ENCODE peak calls at places on chromosomes 5 and 9, in nine cellular contexts. N is activated naive CD8-positive, alpha-beta T cell treated with anti-CD3 and anti-CD28 coated beads, Interleukin-2, amount 50 U/mL, for 16 hours; L is stimulated activated CD8-positive, alpha-beta memory T cell treated with anti-CD3 and anti-CD28 coated beads, Interleukin-7, amount 100 ng/mL, for 24 hours; X is CD8-positive, alpha-beta memory T cell; S is ecto neural progenitor cell; Z is CD4-positive, CD25-positive, alpha-beta regulatory T cell; U is left ventricle myocardium superior; K is T-helper 2 cell; W is adipocyte. M is an unnamed sample.

GRCh38 chr9:121277518-121278275 is 9.7 kb downstream of the GSN start:
- DNase-seq in Z (no peak), X (no peak), W (peak; percentile 74), U (no peak), N (no peak), S (no peak), K (no peak), L (no peak), M (no peak)

GRCh38 chr9:131663288-131663687 is 76.6 kb downstream of the RAPGEF1 start:
- DNase-seq in U (no peak), N (no peak), X (no peak), S (no peak), W (no peak), K (no peak), Z (no peak), L (no peak), M (no peak)

GRCh38 chr5:172569862-172570558 is 71.1 kb upstream of the NEURL1B start:
- DNase-seq in Z (no peak), U (no peak), S (no peak), K (no peak), L (no peak), N (no peak), W (no peak), X (no peak), M (no peak)

GRCh38 chr9:109855540-109855939 is 75.5 kb downstream of the PALM2AKAP2 start:
- DNase-seq in U (no peak), L (no peak), W (no peak), K (no peak), S (no peak), N (no peak), Z (no peak), X (no peak), M (no peak)

GRCh38 chr5:106865279-106865678 is 805.5 kb downstream of the EFNA5 start:
- DNase-seq in U (no peak), L (no peak), K (no peak), W (no peak), N (no peak), Z (no peak), X (no peak), S (no peak), M (no peak)

GRCh38 chr5:98774192-98775046 is 956 bp downstream of the RGMB start:
- DNase-seq in X (peak; percentile 27), K (no peak), S (peak; percentile 82), U (peak; percentile 70), N (no peak), W (peak; percentile 80), Z (peak; percentile 28), L (no peak), M (peak; percentile 76)

GRCh38 chr5:2685651-2686050 is 65.8 kb downstream of the IRX2 start:
- DNase-seq in U (no peak), N (no peak), Z (no peak), X (no peak), L (no peak), S (no peak), W (no peak), K (no peak), M (no peak)

GRCh38 chr9:7042124-7042523 is 284.4 kb downstream of the KDM4C start:
- DNase-seq in Z (no peak), S (no peak), N (no peak), U (no peak), W (peak; percentile 89), K (no peak), L (no peak), X (no peak), M (no peak)

GRCh38 chr9:89868100-89868499 is 263.3 kb downstream of the GADD45G start:
- DNase-seq in W (no peak), Z (no peak), S (no peak), U (no peak), L (no peak), K (no peak), X (no peak), N (no peak), M (no peak)

GRCh38 chr5:169906745-169907649 is 73.3 kb downstream of the INSYN2B start:
- DNase-seq in Z (no peak), K (no peak), S (no peak), U (no peak), N (no peak), W (no peak), L (no peak), X (no peak), M (no peak)

GRCh38 chr9:114902773-114903589 is 27.4 kb downstream of the TNFSF8 start:
- DNase-seq in W (no peak), U (no peak), L (no peak), K (no peak), Z (peak; percentile 33), X (no peak), N (no peak), S (no peak), M (no peak)

GRCh38 chr9:12681620-12682019 is 11.6 kb upstream of the TYRP1 start:
- DNase-seq in Z (no peak), K (no peak), S (no peak), W (peak; percentile 59), X (no peak), U (no peak), L (no peak), N (no peak), M (no peak)